ENCODE peak calls at places on chromosomes 1 and 21, in nine cellular contexts. L is heart right ventricle; G is stimulated activated CD4-positive, alpha-beta T cell treated with anti-CD3 and anti-CD28 coated beads, Interleukin-4, amount 100 ng/mL, for 24 hours; M is fibroblast of lung; S is amygdala; W is NCI-H1105; A is stimulated activated CD8-positive, alpha-beta memory T cell treated with anti-CD3 and anti-CD28 coated beads, Interleukin-15, amount 100 ng/mL, for 4 hours; Z is fibroblast of mammary gland; C is A549. T is an unnamed sample.

GRCh38 chr1:43704838-43705237 is 2.5 kb upstream of the ST3GAL3 start:
- DNase-seq in L (peak), G (no peak), M (peak), S (no peak), W (no peak), A (no peak), Z (peak), C (peak), T (no peak)

GRCh38 chr1:89866568-89866967 is 45.7 kb downstream of the LRRC8D start:
- DNase-seq in L (no peak), G (no peak), M (no peak), S (no peak), W (no peak), A (no peak), Z (no peak), C (no peak), T (no peak)

GRCh38 chr1:43199093-43199726 is 27.1 kb downstream of the CFAP57 start:
- DNase-seq in L (no peak), G (no peak), M (no peak), S (no peak), W (peak), A (no peak), Z (no peak), C (no peak), T (no peak)

GRCh38 chr21:32340863-32341848 is 42.5 kb downstream of the MRAP start:
- DNase-seq in L (no peak), G (no peak), M (no peak), S (no peak), W (no peak), A (no peak), Z (no peak), C (no peak), T (peak)

GRCh38 chr1:29673669-29674624 is 437.6 kb downstream of the PTPRU start:
- DNase-seq in L (no peak), G (no peak), M (no peak), S (no peak), W (no peak), A (no peak), Z (no peak), C (no peak), T (no peak)

GRCh38 chr1:224151117-224151516 is 31.9 kb upstream of the DEGS1 start:
- DNase-seq in L (no peak), G (no peak), M (no peak), S (no peak), W (no peak), A (no peak), Z (no peak), C (no peak), T (no peak)

GRCh38 chr1:46617108-46617694 is 590 bp upstream of the MOB3C start:
- DNase-seq in L (no peak), G (no peak), M (no peak), S (no peak), W (no peak), A (no peak), Z (no peak), C (no peak), T (no peak)

GRCh38 chr1:102500795-102501194 is 504.1 kb upstream of the OLFM3 start:
- DNase-seq in L (no peak), G (no peak), M (no peak), S (no peak), W (no peak), A (no peak), Z (no peak), C (no peak), T (no peak)

GRCh38 chr21:29342394-29342957 is 43.8 kb downstream of the BACH1 start:
- DNase-seq in L (peak), G (peak), M (peak), S (no peak), W (no peak), A (no peak), Z (peak), C (peak), T (no peak)

GRCh38 chr1:231037585-231038517 is 2.2 kb downstream of the FAM89A start:
- DNase-seq in L (no peak), G (no peak), M (peak), S (no peak), W (no peak), A (no peak), Z (no peak), C (no peak), T (no peak)

GRCh38 chr1:216055004-216055403 is 368.2 kb downstream of the USH2A start:
- DNase-seq in L (no peak), G (no peak), M (no peak), S (no peak), W (no peak), A (no peak), Z (no peak), C (no peak), T (no peak)

GRCh38 chr1:226061793-226062557 is 541 bp upstream of the H3-3A start:
- DNase-seq in L (peak), G (peak), M (peak), S (peak), W (peak), A (no peak), Z (peak), C (peak), T (peak)

GRCh38 chr1:172390243-172390619 is 30.3 kb upstream of the C1orf105 start:
- DNase-seq in L (no peak), G (no peak), M (no peak), S (no peak), W (no peak), A (no peak), Z (no peak), C (no peak), T (no peak)

GRCh38 chr1:147201276-147201675 is 23.9 kb downstream of the FMO5 start:
- DNase-seq in L (no peak), G (no peak), M (no peak), S (no peak), W (no peak), A (no peak), Z (peak), C (no peak), T (no peak)

GRCh38 chr1:56284933-56285332 is 294.4 kb downstream of the PLPP3 start:
- DNase-seq in L (no peak), G (no peak), M (peak), S (no peak), W (no peak), A (no peak), Z (peak), C (peak), T (no peak)

GRCh38 chr1:205658943-205659581 is 21.2 kb downstream of the SLC45A3 start:
- DNase-seq in L (peak), G (peak), M (peak), S (peak), W (peak), A (peak), Z (peak), C (peak), T (peak)

GRCh38 chr1:150507912-150508864 is at the start of gene ECM1:
- DNase-seq in L (peak), G (no peak), M (peak), S (no peak), W (no peak), A (no peak), Z (peak), C (peak), T (peak)

GRCh38 chr1:71083271-71083670 is 2.4 kb upstream of the ZRANB2 start:
- DNase-seq in L (no peak), G (no peak), M (peak), S (no peak), W (no peak), A (no peak), Z (no peak), C (no peak), T (no peak)

GRCh38 chr1:151325231-151325630 is 2.0 kb downstream of the PI4KB start:
- DNase-seq in L (no peak), G (no peak), M (peak), S (no peak), W (no peak), A (no peak), Z (no peak), C (no peak), T (no peak)

GRCh38 chr1:97907886-97908285 is 12.9 kb downstream of the DPYD start:
- DNase-seq in L (no peak), G (no peak), M (no peak), S (no peak), W (no peak), A (no peak), Z (peak), C (no peak), T (no peak)

GRCh38 chr1:23122023-23122738 is 46.5 kb downstream of the LUZP1 start:
- DNase-seq in L (no peak), G (no peak), M (peak), S (no peak), W (no peak), A (no peak), Z (peak), C (no peak), T (no peak)

GRCh38 chr1:207965602-207966387 is 54.9 kb upstream of the CD34 start:
- DNase-seq in L (no peak), G (no peak), M (peak), S (no peak), W (no peak), A (no peak), Z (no peak), C (no peak), T (no peak)

GRCh38 chr1:2135866-2136265 is 58.7 kb downstream of the FAAP20 start:
- DNase-seq in L (no peak), G (no peak), M (no peak), S (no peak), W (no peak), A (no peak), Z (no peak), C (no peak), T (no peak)

GRCh38 chr1:24905355-24905978 is 24.6 kb downstream of the RUNX3 start:
- DNase-seq in L (no peak), G (peak), M (no peak), S (no peak), W (no peak), A (no peak), Z (no peak), C (no peak), T (peak)

GRCh38 chr1:150311762-150312161 is 9.6 kb upstream of the PRPF3 start:
- DNase-seq in L (no peak), G (no peak), M (no peak), S (no peak), W (no peak), A (no peak), Z (no peak), C (no peak), T (no peak)

GRCh38 chr1:91148641-91149069 is 126.8 kb upstream of the ZNF644 start:
- DNase-seq in L (no peak), G (no peak), M (no peak), S (no peak), W (no peak), A (no peak), Z (no peak), C (peak), T (no peak)

GRCh38 chr1:218742478-218743260 is 397.5 kb downstream of the TGFB2 start:
- DNase-seq in L (no peak), G (no peak), M (peak), S (no peak), W (no peak), A (no peak), Z (no peak), C (peak), T (no peak)

GRCh38 chr1:28789816-28790215 is 22.2 kb upstream of the OPRD1 start:
- DNase-seq in L (no peak), G (no peak), M (no peak), S (no peak), W (no peak), A (no peak), Z (no peak), C (no peak), T (no peak)

GRCh38 chr1:87449348-87449963 is 120.8 kb downstream of the LMO4 start:
- DNase-seq in L (peak), G (peak), M (peak), S (peak), W (peak), A (peak), Z (peak), C (no peak), T (no peak)